ENCODE peak calls at places on chromosomes 5 and 9, in six cellular contexts. D, C, P, Y, F and T are unnamed samples.

GRCh38 chr5:35430381-35431162 is 187.1 kb upstream of the SPEF2 start:
- DNase-seq in D (no peak), C (no peak), P (no peak), Y (no peak), F (no peak), T (no peak)

GRCh38 chr9:136720887-136721338 is 8.5 kb downstream of the DIPK1B start:
- DNase-seq in D (no peak), C (no peak), P (no peak), Y (no peak), F (no peak), T (no peak)

GRCh38 chr9:128902351-128903078 is 18.3 kb upstream of the PHYHD1 start:
- DNase-seq in D (no peak), C (peak; percentile 56), P (peak; percentile 87), Y (no peak), F (no peak), T (no peak)

GRCh38 chr9:33719581-33720374 is 75.6 kb upstream of the PRSS3 start:
- DNase-seq in D (no peak), C (peak; percentile 15), P (peak; percentile 68), Y (no peak), F (peak; percentile 19), T (peak; percentile 67)

GRCh38 chr9:3732077-3733038 is 206.6 kb upstream of the RFX3 start:
- DNase-seq in D (peak; percentile 63), C (no peak), P (no peak), Y (peak; percentile 90), F (peak; percentile 91), T (peak; percentile 49)

GRCh38 chr9:5425006-5425628 is 12.6 kb downstream of the PLGRKT start:
- DNase-seq in D (no peak), C (no peak), P (no peak), Y (no peak), F (peak; percentile 27), T (no peak)

GRCh38 chr9:121233906-121234901 is 32.5 kb upstream of the RAB14 start:
- DNase-seq in D (no peak), C (no peak), P (no peak), Y (peak; percentile 81), F (peak; percentile 49), T (no peak)

GRCh38 chr5:128193676-128194390 is 110.3 kb downstream of the SLC12A2 start:
- DNase-seq in D (no peak), C (no peak), P (no peak), Y (no peak), F (no peak), T (no peak)

GRCh38 chr9:137114613-137115393 is at the start of gene DPP7:
- DNase-seq in D (peak; percentile 69), C (peak; percentile 82), P (peak; percentile 97), Y (peak; percentile 16), F (peak; percentile 49), T (no peak)

GRCh38 chr5:126849101-126849678 is 72.3 kb downstream of the LMNB1 start:
- DNase-seq in D (no peak), C (no peak), P (no peak), Y (peak; percentile 41), F (peak; percentile 84), T (no peak)

GRCh38 chr5:65197899-65198776 is 283.6 kb downstream of the ADAMTS6 start:
- DNase-seq in D (no peak), C (no peak), P (no peak), Y (no peak), F (no peak), T (no peak)

GRCh38 chr9:24614070-24614469 is 68.4 kb upstream of the IZUMO3 start:
- DNase-seq in D (no peak), C (no peak), P (no peak), Y (no peak), F (no peak), T (no peak)

GRCh38 chr5:10261065-10261464 is 11.0 kb downstream of the CCT5 start:
- DNase-seq in D (no peak), C (no peak), P (no peak), Y (no peak), F (no peak), T (no peak)

GRCh38 chr9:114112778-114113585 is 13.9 kb upstream of the KIF12 start:
- DNase-seq in D (peak; percentile 55), C (peak; percentile 89), P (peak; percentile 76), Y (peak; percentile 75), F (peak; percentile 76), T (no peak)

GRCh38 chr5:108681079-108681921 is 66.4 kb upstream of the FER start:
- DNase-seq in D (no peak), C (no peak), P (no peak), Y (peak; percentile 78), F (peak; percentile 87), T (peak; percentile 25)

GRCh38 chr9:36080519-36080918 is 43.8 kb downstream of the RECK start:
- DNase-seq in D (no peak), C (no peak), P (no peak), Y (no peak), F (no peak), T (no peak)

GRCh38 chr5:2153350-2153749 is 270.6 kb upstream of the IRX4 start:
- DNase-seq in D (no peak), C (no peak), P (no peak), Y (no peak), F (no peak), T (no peak)

GRCh38 chr9:69178583-69179011 is 4.5 kb downstream of the TJP2 start:
- DNase-seq in D (no peak), C (no peak), P (no peak), Y (peak; percentile 49), F (no peak), T (no peak)

GRCh38 chr5:22887566-22887965 is 34.4 kb upstream of the CDH12 start:
- DNase-seq in D (no peak), C (no peak), P (no peak), Y (no peak), F (no peak), T (no peak)

GRCh38 chr9:82191082-82191481 is 202.5 kb downstream of the SPATA31D1 start:
- DNase-seq in D (no peak), C (no peak), P (no peak), Y (no peak), F (peak; percentile 7), T (no peak)

DNA sequence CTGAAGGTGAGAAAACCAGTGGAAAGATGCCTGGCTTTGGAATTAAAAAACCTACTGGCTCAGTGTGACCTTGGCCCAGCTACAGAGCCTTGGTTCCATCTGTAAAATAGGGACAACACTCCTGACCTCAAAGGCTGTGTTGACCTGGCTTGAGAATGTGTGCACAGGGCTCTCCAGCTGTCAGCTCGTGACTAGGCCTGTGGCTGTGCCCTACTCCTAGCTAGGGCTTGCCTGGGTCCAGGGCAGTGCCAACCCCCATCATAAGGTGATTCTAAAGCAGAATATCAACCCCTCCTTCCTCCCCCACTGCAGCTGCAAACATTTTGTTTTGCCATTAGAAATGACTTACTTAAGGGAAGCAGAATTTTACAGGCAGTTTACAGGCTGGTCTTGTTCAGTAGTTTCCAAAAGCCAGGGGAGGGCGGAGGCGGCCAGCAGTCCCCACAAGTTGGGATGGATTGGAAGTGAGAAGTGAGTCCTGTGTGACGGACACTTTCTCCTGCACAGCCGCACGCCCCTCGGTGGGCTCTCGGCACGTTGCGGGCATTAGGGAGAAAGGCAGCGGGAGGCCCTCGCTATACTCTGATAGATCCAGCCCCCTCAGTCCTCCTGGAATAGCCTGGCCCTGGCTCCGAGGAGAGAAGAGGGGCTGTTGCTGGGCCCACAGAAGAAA is 7.2 kb downstream of the PITX1 start:
- DNase-seq in D (no peak), C (peak; percentile 5), P (peak; percentile 55), Y (no peak), F (no peak), T (no peak)
- H3K27ac ChIP-seq in D (no peak overlapping the region), C (no peak overlapping the region), P (no peak overlapping the region), Y (no peak overlapping the region), F (no peak overlapping the region), T (no peak overlapping the region)

DNA sequence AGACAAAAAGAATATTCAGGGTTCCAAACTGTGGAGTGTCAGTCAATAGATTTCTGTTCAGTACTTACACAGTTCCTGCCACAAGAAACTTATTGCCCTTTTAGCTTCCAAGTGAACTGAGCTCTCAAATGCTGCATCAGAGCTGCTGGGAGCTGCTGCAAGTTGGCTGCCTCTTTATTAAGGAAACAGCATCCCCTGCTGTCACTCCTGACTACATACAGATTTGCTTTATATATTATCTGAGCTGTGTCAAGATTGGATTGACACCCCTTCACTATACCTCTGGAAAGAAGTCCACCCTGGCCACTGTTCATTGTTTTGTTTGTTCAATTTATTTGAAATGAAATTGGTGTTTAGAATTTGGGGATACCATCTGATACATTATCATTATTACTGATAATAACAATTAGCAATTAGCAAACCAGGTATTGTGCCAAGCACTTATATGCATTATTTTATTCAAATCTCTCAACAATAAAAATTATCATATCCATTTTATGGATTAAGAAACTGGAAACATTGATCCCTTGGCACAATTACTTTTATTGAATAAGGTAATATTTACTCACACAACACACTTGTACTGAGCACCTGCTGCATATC is 16.4 kb upstream of the C5orf58 start:
- DNase-seq in D (no peak), C (no peak), P (no peak), Y (peak; percentile 36), F (peak; percentile 78), T (no peak)
- H3K36me3 ChIP-seq in D (no peaks in the 10 kb centered on the region), C (no peaks in the 10 kb centered on the region), P (no peaks in the 10 kb centered on the region), Y (no peaks in the 10 kb centered on the region), F (no peaks in the 10 kb centered on the region), T (no peaks in the 10 kb centered on the region)

DNA sequence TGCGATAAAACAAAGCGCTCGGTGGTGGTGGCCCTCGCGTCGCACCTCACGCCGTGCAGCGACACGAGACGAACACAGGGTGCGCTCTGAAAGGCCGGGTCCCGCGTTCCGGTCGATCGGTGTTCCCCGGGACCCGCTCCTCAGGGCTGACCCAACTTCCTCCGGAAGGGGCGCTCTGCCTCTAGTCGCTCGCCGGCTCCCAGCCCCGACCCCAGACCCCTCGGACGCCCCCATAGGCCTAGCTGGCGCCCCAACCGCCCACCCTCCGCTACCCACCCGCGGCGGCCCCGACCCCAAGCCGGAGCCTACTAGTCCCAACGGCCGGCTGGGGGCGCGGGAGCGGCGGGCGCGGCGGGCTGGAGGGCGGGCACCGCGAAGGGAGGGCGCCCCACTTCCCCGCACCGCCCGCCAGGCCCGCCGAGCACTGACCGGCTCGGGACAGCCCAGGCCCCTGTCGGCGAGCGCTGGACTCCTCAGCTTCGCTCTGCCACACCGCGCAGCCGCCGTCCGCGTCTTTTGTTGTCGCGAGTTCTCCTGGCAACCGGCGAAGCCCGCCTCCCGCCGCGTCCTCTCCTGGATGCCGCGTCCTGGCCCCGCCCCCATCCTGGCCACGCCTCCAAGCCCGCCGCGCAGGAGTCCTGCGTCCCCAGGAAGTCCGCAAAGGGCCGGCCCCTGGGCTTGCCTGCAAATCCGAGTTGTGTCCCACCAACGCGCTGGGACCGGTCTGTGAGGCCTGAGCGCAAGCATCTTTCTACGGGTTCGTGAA is at the start of gene KIF27:
- DNase-seq in D (peak; percentile 100), C (peak; percentile 100), P (peak; percentile 100), Y (peak; percentile 96), F (peak; percentile 99), T (peak; percentile 99)
- TF ChIP-seq CTCF in D (no peak), C (peak; percentile 66), P (peak; percentile 48), Y (peak; percentile 42), F (peak; percentile 27), T (peak; percentile 44)

DNA sequence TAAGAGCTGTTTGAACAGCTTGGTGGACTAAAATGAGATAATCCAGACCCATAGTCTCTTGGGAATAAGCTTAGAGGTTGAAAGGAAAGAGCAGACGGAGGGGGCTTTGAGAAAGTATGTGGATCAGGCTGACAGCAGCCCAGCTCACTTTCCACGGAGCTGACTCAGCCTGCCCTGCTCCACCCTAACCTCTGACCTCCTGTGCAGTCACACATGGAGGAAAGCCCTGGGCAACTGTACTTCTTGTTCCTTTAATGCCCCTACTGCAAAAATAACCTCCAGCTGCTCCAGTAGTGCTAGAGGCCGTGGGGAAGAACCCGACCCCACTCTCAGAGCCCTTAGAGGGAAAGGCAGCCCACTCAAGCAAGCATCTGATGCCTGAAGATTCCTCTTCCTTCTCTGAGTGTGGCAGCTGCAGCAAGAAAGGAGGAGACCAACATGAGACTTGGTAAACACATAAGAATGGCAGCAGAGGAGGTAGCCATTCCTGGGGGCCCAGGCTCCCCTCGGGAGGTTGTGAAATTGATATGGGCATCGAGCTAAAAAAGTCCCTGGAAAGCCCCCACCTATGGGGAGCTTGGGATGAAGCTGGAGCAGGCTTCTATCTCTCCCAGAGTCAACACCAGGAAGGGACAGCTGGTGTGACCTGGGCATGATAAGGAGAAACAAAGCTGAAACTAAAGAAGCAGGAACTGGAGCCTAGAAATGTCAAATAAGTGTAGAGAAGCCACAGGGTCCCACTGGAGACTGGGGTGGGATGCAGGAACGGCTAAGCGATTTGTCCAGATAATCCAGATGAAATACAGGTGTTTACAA is 204.3 kb downstream of the PIK3R1 start:
- DNase-seq in D (no peak), C (no peak), P (no peak), Y (no peak), F (peak; percentile 50), T (peak; percentile 79)
- H3K27ac ChIP-seq in D (no peak overlapping the region), C (no peak overlapping the region), P (no peak overlapping the region), Y (no peak overlapping the region), F (peak overlapping the region; percentile 78), T (no peak overlapping the region)